ENCODE peak calls at places on chromosomes 1 and 21, in four cellular contexts. L, S, H and J are unnamed samples.

GRCh38 chr1:153734380-153735089 is 6.7 kb downstream of the INTS3 start:
- DNase-seq in L (no peak), S (no peak), H (no peak), J (no peak)

GRCh38 chr1:22404486-22404885 is 47.2 kb upstream of the ZBTB40 start:
- DNase-seq in S (no peak), H (no peak), L (no peak), J (no peak)

GRCh38 chr1:87327362-87328120 is 1.1 kb upstream of the LMO4 start:
- DNase-seq in S (peak; percentile 10), L (peak; percentile 6), H (no peak), J (no peak)

GRCh38 chr1:30668546-30669327 is 54.6 kb downstream of the MATN1 start:
- DNase-seq in S (peak; percentile 9), L (no peak), H (no peak), J (no peak)

GRCh38 chr1:53288247-53289049 is 39.4 kb downstream of the LRP8 start:
- DNase-seq in H (peak; percentile 28), L (no peak), S (no peak), J (no peak)

GRCh38 chr1:115310821-115311220 is 27.2 kb downstream of the NGF start:
- DNase-seq in L (no peak), S (no peak), H (no peak), J (no peak)

GRCh38 chr1:145979746-145980435 is 15.4 kb downstream of the POLR3GL start:
- DNase-seq in L (no peak), H (peak; percentile 55), S (peak; percentile 58), J (no peak)

GRCh38 chr1:241734533-241734932 is 82.5 kb downstream of the WDR64 start:
- DNase-seq in L (no peak), H (no peak), S (no peak), J (no peak)

GRCh38 chr1:82318265-82318664 is 517.5 kb downstream of the ADGRL2 start:
- DNase-seq in H (no peak), S (peak; percentile 47), L (no peak), J (no peak)

GRCh38 chr1:17561252-17561558 is 21.7 kb downstream of the ARHGEF10L start:
- DNase-seq in H (no peak), S (no peak), L (no peak), J (no peak)

GRCh38 chr1:236907205-236907604 is 97.0 kb downstream of the MT1HL1 start:
- DNase-seq in L (no peak), S (no peak), H (no peak), J (no peak)

GRCh38 chr1:62285440-62285839 is 33.8 kb downstream of the KANK4 start:
- DNase-seq in L (peak; percentile 50), H (no peak), S (peak; percentile 11), J (no peak)

GRCh38 chr1:21232044-21232443 is 55.3 kb upstream of the EIF4G3 start:
- DNase-seq in H (no peak), L (peak; percentile 74), S (peak; percentile 64), J (no peak)

GRCh38 chr1:87404306-87404705 is 75.6 kb downstream of the LMO4 start:
- DNase-seq in S (no peak), L (peak; percentile 65), H (peak; percentile 53), J (no peak)

GRCh38 chr1:165185161-165185889 is 171.2 kb downstream of the LMX1A start:
- DNase-seq in H (no peak), S (no peak), L (no peak), J (no peak)

GRCh38 chr1:103125219-103125618 is 16.9 kb upstream of the COL11A1 start:
- DNase-seq in H (no peak), S (peak; percentile 42), L (no peak), J (no peak)

GRCh38 chr21:32256226-32256625 is 22.6 kb downstream of the MIS18A start:
- DNase-seq in L (no peak), H (no peak), S (no peak), J (no peak)

GRCh38 chr1:197585809-197586208 is 189.5 kb downstream of the DENND1B start:
- DNase-seq in L (no peak), H (no peak), S (no peak), J (no peak)

GRCh38 chr1:234597894-234598293 is 12.1 kb downstream of the IRF2BP2 start:
- DNase-seq in L (peak; percentile 58), H (no peak), S (peak; percentile 78), J (peak; percentile 27)

GRCh38 chr1:43980255-43981134 is 1.5 kb downstream of the B4GALT2 start:
- DNase-seq in L (peak; percentile 39), H (peak; percentile 55), S (peak; percentile 49), J (no peak)

GRCh38 chr1:84724128-84724860 is 34.0 kb upstream of the SSX2IP start:
- DNase-seq in H (no peak), S (no peak), L (no peak), J (peak; percentile 23)

GRCh38 chr1:1857096-1857703 is 33.7 kb downstream of the GNB1 start:
- DNase-seq in L (no peak), H (no peak), S (no peak), J (no peak)

GRCh38 chr1:1853593-1854257 is 37.2 kb downstream of the GNB1 start:
- DNase-seq in H (no peak), S (no peak), L (peak; percentile 80), J (no peak)

GRCh38 chr1:1861339-1861730 is 29.6 kb downstream of the GNB1 start:
- DNase-seq in S (no peak), L (no peak), H (no peak), J (no peak)

GRCh38 chr1:1862905-1863547 is 27.9 kb downstream of the GNB1 start:
- DNase-seq in H (no peak), L (no peak), S (no peak), J (no peak)

GRCh38 chr1:1858382-1859086 is 32.4 kb downstream of the GNB1 start:
- DNase-seq in S (peak; percentile 88), L (peak; percentile 76), H (no peak), J (no peak)
- TF ChIP-seq CTCF in S (peak; percentile 71), L (peak; percentile 71), H (no peak), J (no peak)

GRCh38 chr1:6384135-6384534 is 9.4 kb downstream of the ACOT7 start:
- DNase-seq in L (no peak), H (no peak), S (no peak), J (no peak)

GRCh38 chr1:6373961-6374720 is 19.4 kb downstream of the ACOT7 start:
- DNase-seq in H (no peak), S (no peak), L (no peak), J (no peak)

GRCh38 chr1:6380037-6380436 is 13.5 kb downstream of the ACOT7 start:
- DNase-seq in H (no peak), S (no peak), L (no peak), J (no peak)

GRCh38 chr1:6378096-6378746 is 15.3 kb downstream of the ACOT7 start:
- DNase-seq in H (no peak), L (no peak), S (no peak), J (no peak)
- TF ChIP-seq CTCF in H (no peak), L (peak; percentile 36), S (peak; percentile 31), J (no peak)

GRCh38 chr1:225343618-225344017 is 84.2 kb downstream of the LBR start:
- DNase-seq in L (peak; percentile 48), S (peak; percentile 37), H (peak; percentile 41), J (no peak)
- TF ChIP-seq CTCF in L (peak; percentile 76), S (peak; percentile 44), H (peak; percentile 63), J (no peak)

GRCh38 chr1:201877877-201878339 is 10.8 kb upstream of the SHISA4 start:
- DNase-seq in H (peak; percentile 55), L (peak; percentile 65), S (peak; percentile 78), J (no peak)

GRCh38 chr1:201880928-201881571 is 7.6 kb upstream of the SHISA4 start:
- DNase-seq in H (peak; percentile 11), L (no peak), S (no peak), J (no peak)

GRCh38 chr1:201881617-201882016 is 7.1 kb upstream of the SHISA4 start:
- DNase-seq in H (no peak), S (no peak), L (no peak), J (no peak)

GRCh38 chr1:201874672-201875071 is 14.0 kb upstream of the SHISA4 start:
- DNase-seq in S (no peak), L (no peak), H (no peak), J (no peak)

DNA sequence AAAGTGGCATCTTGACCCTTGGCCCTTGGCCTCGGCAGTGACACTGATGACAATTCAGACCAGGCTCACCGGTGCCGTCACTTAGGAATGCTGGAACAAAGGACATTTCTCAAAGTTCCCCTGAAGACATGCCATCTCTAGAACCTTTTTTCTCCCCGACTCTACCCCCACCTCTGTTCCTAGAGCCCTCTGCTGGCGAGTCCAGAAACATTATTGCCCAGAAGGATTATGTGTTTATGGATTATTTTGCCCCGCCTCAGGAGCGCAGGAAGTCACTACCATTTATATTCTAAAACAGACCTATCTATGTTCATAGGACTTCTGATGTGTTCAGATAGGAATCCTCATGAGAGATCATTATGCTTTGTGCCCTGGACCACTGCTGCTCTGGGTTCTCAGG is 12.6 kb upstream of the SHISA4 start:
- DNase-seq in L (peak; percentile 22), H (no peak), S (peak; percentile 51), J (no peak)
- TF ChIP-seq CTCF in L (peak; percentile 54), H (peak; percentile 52), S (peak; percentile 71), J (no peak)

GRCh38 chr1:181150842-181151241 is 62.3 kb downstream of the IER5 start:
- DNase-seq in H (no peak), L (no peak), S (no peak), J (no peak)

GRCh38 chr1:181153634-181153961 is 65.1 kb downstream of the IER5 start:
- DNase-seq in S (no peak), H (no peak), L (no peak), J (no peak)

GRCh38 chr1:181155339-181155738 is 66.8 kb downstream of the IER5 start:
- DNase-seq in L (no peak), S (no peak), H (no peak), J (no peak)

GRCh38 chr1:181151378-181152326 is 63.2 kb downstream of the IER5 start:
- DNase-seq in S (peak; percentile 41), H (no peak), L (no peak), J (no peak)

GRCh38 chr1:181152892-181153633 is 64.6 kb downstream of the IER5 start:
- DNase-seq in L (no peak), H (no peak), S (peak; percentile 92), J (peak; percentile 48)
- TF ChIP-seq CTCF in L (no peak), H (no peak), S (peak; percentile 53), J (no peak)

DNA sequence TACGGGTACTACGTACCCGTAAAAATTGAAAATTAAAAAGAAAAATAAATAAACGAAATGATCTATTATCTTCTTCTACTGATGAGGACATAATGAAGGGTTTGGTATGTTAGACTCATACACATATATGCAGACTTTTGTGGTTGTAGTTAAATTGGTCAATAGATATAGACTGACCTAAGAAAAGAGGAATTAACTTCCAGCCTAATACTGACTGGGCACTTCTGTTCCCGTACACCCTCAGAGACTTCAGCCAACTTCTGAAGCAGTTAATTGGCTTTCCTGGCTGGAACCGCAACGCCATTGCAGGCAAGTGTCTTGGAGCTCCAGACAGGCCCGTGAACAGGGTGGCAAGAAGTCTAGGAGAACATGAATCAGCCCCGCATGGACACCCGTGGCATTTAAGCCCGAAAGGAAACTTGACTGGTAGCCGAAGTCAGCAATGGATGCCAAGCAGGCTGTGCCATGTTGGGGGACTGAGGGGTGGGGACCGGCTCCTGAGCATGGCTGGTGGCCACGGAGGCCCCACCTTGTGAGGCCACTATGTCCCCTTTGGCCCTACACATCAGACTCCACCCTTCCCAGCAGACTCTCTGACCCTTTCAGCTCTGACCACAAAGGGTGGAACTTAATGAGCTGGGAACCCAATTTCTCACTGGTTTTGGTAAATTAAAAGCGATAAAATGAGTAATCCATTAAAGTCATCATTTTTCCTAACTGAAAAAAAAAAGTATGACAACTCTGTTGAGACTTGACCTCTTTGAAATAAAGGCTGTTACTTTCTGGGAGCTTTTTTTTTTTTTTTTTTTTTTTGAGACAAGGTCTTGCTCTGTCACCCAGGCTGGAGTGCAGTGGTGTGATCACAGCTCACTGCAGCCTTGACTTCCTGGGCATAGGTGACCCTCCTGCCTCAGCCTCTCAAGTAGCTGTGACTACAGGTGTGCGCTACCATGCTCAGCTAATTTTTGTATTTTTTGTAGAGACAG is 54.2 kb downstream of the RUNX1 start:
- DNase-seq in H (no peak), L (no peak), S (no peak), J (no peak)
- TF ChIP-seq CTCF in H (no peak), L (no peak), S (no peak), J (no peak)